ENCODE peak calls at places on chromosomes 16 and 17, in nine cellular contexts. Q, L, B, H, D, O, G, I and S are unnamed samples.

GRCh38 chr16:78094166-78094565 is 5.3 kb upstream of the WWOX start:
- DNase-seq in Q (no peak), L (no peak), B (no peak), H (no peak), D (no peak), O (no peak), G (no peak), I (no peak), S (no peak)

GRCh38 chr16:82643136-82643535 is 16.4 kb downstream of the CDH13 start:
- DNase-seq in Q (no peak), L (no peak), B (no peak), H (no peak), D (no peak), O (no peak), G (no peak), I (no peak), S (no peak)

GRCh38 chr17:9151091-9151490 is 129.8 kb downstream of the NTN1 start:
- DNase-seq in Q (no peak), L (no peak), B (no peak), H (no peak), D (no peak), O (no peak), G (no peak), I (no peak), S (no peak)

GRCh38 chr17:29357821-29358232 is 32.3 kb upstream of the TAOK1 start:
- DNase-seq in Q (no peak), L (no peak), B (no peak), H (peak), D (no peak), O (no peak), G (peak), I (no peak), S (no peak)

GRCh38 chr17:2062571-2063183 is 7.8 kb downstream of the HIC1 start:
- DNase-seq in Q (no peak), L (no peak), B (peak), H (peak), D (no peak), O (no peak), G (no peak), I (peak), S (peak)

GRCh38 chr16:84482001-84482891 is 22.2 kb downstream of the MEAK7 start:
- DNase-seq in Q (no peak), L (no peak), B (peak), H (no peak), D (no peak), O (no peak), G (no peak), I (peak), S (no peak)

GRCh38 chr17:29112780-29113295 is 67.4 kb downstream of the MYO18A start:
- DNase-seq in Q (no peak), L (no peak), B (no peak), H (no peak), D (peak), O (peak), G (no peak), I (no peak), S (peak)

GRCh38 chr17:50184057-50184456 is 17.4 kb downstream of the COL1A1 start:
- DNase-seq in Q (no peak), L (no peak), B (no peak), H (no peak), D (no peak), O (no peak), G (no peak), I (no peak), S (no peak)

GRCh38 chr17:68246271-68247028 is 1.4 kb upstream of the AMZ2 start:
- DNase-seq in Q (no peak), L (no peak), B (no peak), H (no peak), D (no peak), O (no peak), G (no peak), I (peak), S (no peak)

GRCh38 chr16:28297784-28298510 is 5.6 kb downstream of the SBK1 start:
- DNase-seq in Q (no peak), L (no peak), B (no peak), H (no peak), D (no peak), O (peak), G (no peak), I (no peak), S (no peak)

GRCh38 chr16:25419681-25420080 is 162.0 kb upstream of the ZKSCAN2 start:
- DNase-seq in Q (no peak), L (no peak), B (no peak), H (no peak), D (no peak), O (no peak), G (no peak), I (no peak), S (no peak)

GRCh38 chr17:75998327-75998795 is 2.3 kb upstream of the CDK3 start:
- DNase-seq in Q (peak), L (no peak), B (no peak), H (no peak), D (no peak), O (no peak), G (no peak), I (no peak), S (no peak)

GRCh38 chr17:71975998-71976649 is 144.7 kb upstream of the SOX9 start:
- DNase-seq in Q (peak), L (peak), B (no peak), H (no peak), D (peak), O (peak), G (no peak), I (no peak), S (peak)

GRCh38 chr17:42845918-42846593 is 1.7 kb downstream of the AOC2 start:
- DNase-seq in Q (no peak), L (no peak), B (no peak), H (no peak), D (no peak), O (no peak), G (no peak), I (no peak), S (no peak)

GRCh38 chr17:34195987-34196386 is 59.1 kb upstream of the CCL2 start:
- DNase-seq in Q (no peak), L (no peak), B (no peak), H (no peak), D (no peak), O (no peak), G (no peak), I (no peak), S (no peak)

GRCh38 chr16:11497851-11498289 is 88.8 kb downstream of the LITAF start:
- DNase-seq in Q (no peak), L (no peak), B (peak), H (peak), D (peak), O (no peak), G (no peak), I (no peak), S (no peak)

GRCh38 chr16:28897826-28898225 is 19.5 kb downstream of the ATP2A1 start:
- DNase-seq in Q (no peak), L (no peak), B (no peak), H (no peak), D (no peak), O (no peak), G (no peak), I (no peak), S (no peak)

GRCh38 chr17:17320188-17320910 is 17.2 kb downstream of the NT5M start:
- DNase-seq in Q (no peak), L (no peak), B (no peak), H (no peak), D (no peak), O (no peak), G (no peak), I (peak), S (no peak)

GRCh38 chr17:53574038-53574437 is 248.7 kb upstream of the KIF2B start:
- DNase-seq in Q (no peak), L (no peak), B (no peak), H (no peak), D (no peak), O (no peak), G (no peak), I (no peak), S (no peak)

GRCh38 chr17:1083451-1084187 is 86.7 kb downstream of the TIMM22 start:
- DNase-seq in Q (no peak), L (no peak), B (peak), H (no peak), D (no peak), O (peak), G (no peak), I (no peak), S (no peak)

GRCh38 chr16:67718668-67719047 is 458 bp downstream of the GFOD2 start:
- DNase-seq in Q (peak), L (no peak), B (peak), H (peak), D (no peak), O (no peak), G (no peak), I (no peak), S (no peak)

GRCh38 chr16:66440970-66441369 is 13.9 kb downstream of the BEAN1 start:
- DNase-seq in Q (no peak), L (no peak), B (no peak), H (no peak), D (no peak), O (no peak), G (no peak), I (no peak), S (no peak)

GRCh38 chr16:24302636-24303035 is 46.5 kb downstream of the CACNG3 start:
- DNase-seq in Q (no peak), L (no peak), B (no peak), H (no peak), D (no peak), O (no peak), G (no peak), I (no peak), S (no peak)

GRCh38 chr17:50943575-50943933 is 77.4 kb upstream of the TOB1 start:
- DNase-seq in Q (peak), L (no peak), B (no peak), H (no peak), D (no peak), O (peak), G (no peak), I (no peak), S (no peak)

GRCh38 chr16:86508028-86508946 is 2.0 kb upstream of the FOXF1 start:
- DNase-seq in Q (no peak), L (no peak), B (no peak), H (no peak), D (no peak), O (no peak), G (no peak), I (peak), S (no peak)

GRCh38 chr17:38628441-38628840 is 22.7 kb upstream of the SRCIN1 start:
- DNase-seq in Q (no peak), L (peak), B (no peak), H (peak), D (no peak), O (no peak), G (no peak), I (no peak), S (no peak)

GRCh38 chr17:81009124-81009523 is 17.5 kb downstream of the CHMP6 start:
- DNase-seq in Q (no peak), L (no peak), B (no peak), H (no peak), D (no peak), O (no peak), G (no peak), I (no peak), S (no peak)

GRCh38 chr16:66741971-66742396 is 9.4 kb downstream of the DYNC1LI2 start:
- DNase-seq in Q (no peak), L (no peak), B (no peak), H (no peak), D (no peak), O (no peak), G (no peak), I (no peak), S (peak)

GRCh38 chr17:42210046-42210445 is 15.8 kb upstream of the GHDC start:
- DNase-seq in Q (no peak), L (no peak), B (no peak), H (no peak), D (peak), O (no peak), G (no peak), I (no peak), S (no peak)

GRCh38 chr17:33888455-33888854 is 366.6 kb upstream of the CCL2 start:
- DNase-seq in Q (no peak), L (no peak), B (no peak), H (peak), D (no peak), O (no peak), G (no peak), I (no peak), S (no peak)

GRCh38 chr16:81491522-81492188 is 47.0 kb downstream of the CMIP start:
- DNase-seq in Q (no peak), L (no peak), B (peak), H (no peak), D (no peak), O (no peak), G (no peak), I (no peak), S (no peak)

GRCh38 chr17:30805944-30806456 is 18.5 kb downstream of the CRLF3 start:
- DNase-seq in Q (no peak), L (no peak), B (no peak), H (no peak), D (no peak), O (no peak), G (no peak), I (no peak), S (no peak)
- TF ChIP-seq POLR2A in Q (no peak), L (no peak), B (no peak), H (no peak), D (no peak), O (no peak), G (no peak), I (no peak), S (no peak)

GRCh38 chr16:3004319-3004718 is 8.4 kb upstream of the CLDN9 start:
- DNase-seq in Q (no peak), L (no peak), B (no peak), H (peak), D (no peak), O (no peak), G (no peak), I (no peak), S (no peak)
- H3K4me3 ChIP-seq in Q (peak), L (peak), B (no peak), H (peak), D (peak), O (no peak), G (no peak), I (no peak), S (no peak)

DNA sequence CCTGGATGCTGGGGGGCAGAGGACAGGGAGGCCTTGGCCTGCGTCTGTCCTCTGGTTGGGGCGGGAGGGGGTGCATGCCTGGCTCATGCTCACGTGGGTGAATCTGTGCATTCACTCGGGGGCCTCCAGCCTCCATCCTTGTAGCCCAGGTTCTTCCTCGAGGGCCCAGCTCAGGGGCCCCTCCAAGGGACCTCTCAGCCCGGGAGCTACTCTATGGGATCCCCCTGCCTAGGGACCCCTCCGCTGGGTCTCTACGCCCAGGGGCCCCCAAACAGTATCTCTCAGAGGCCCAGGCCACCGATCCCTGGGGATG is 19.7 kb upstream of the C1QL1 start:
- DNase-seq in Q (no peak), L (no peak), B (no peak), H (no peak), D (no peak), O (no peak), G (no peak), I (no peak), S (no peak)
- H3K27ac ChIP-seq in Q (no peak), L (no peak), B (no peak), H (no peak), D (no peak), O (no peak), G (no peak), I (no peak), S (no peak)

DNA sequence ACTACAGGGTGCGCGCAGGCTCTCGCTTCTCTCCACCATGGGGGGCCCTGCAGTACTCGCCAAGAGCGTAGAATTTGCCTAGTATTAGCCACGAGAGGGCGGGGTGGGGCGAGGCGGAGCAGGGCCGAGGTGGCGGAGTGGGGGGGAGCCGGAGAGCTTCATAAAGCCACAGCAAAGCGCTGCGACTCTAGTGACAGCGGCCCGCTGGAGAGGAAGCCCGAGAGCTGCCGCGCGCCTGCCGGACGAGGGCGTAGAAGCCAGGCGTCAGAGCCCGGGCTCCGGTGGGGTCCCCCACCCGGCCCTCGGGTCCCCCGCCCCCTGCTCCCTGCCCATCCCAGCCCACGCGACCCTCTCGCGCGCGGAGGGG is at the start of gene TBX21:
- DNase-seq in Q (peak), L (peak), B (peak), H (peak), D (no peak), O (peak), G (no peak), I (peak), S (peak)
- TF ChIP-seq POLR2A in Q (peak), L (peak), B (no peak), H (no peak), D (no peak), O (peak), G (peak), I (peak), S (no peak)